ENCODE peak calls at places on chromosomes 1 and 21, in eight cellular contexts. K, D, J, R, Z, S, Y and L are unnamed samples. For H3K36me3, the result is how much of the 10 kb centered on the place peaks cover.

GRCh38 chr1:198638894-198639319 is at the start of gene PTPRC:
- DNase-seq in K (no peak), R (no peak), J (no peak), Y (no peak), D (no peak), S (no peak), Z (no peak), L (no peak)

GRCh38 chr21:15058718-15059316 is 6.0 kb downstream of the NRIP1 start:
- DNase-seq in R (no peak), J (no peak), Y (peak), D (no peak), Z (no peak), K (no peak), S (no peak), L (no peak)

GRCh38 chr1:5974631-5975030 is 17.6 kb downstream of the NPHP4 start:
- DNase-seq in K (no peak), D (no peak), S (no peak), R (no peak), Y (no peak), J (no peak), Z (no peak), L (no peak)

GRCh38 chr1:240804475-240804874 is 192.5 kb upstream of the GREM2 start:
- DNase-seq in R (no peak), J (no peak), S (no peak), K (no peak), Y (peak), Z (no peak), D (no peak), L (no peak)

GRCh38 chr1:12583484-12583883 is 34.5 kb downstream of the DHRS3 start:
- DNase-seq in S (no peak), J (no peak), K (no peak), R (no peak), D (no peak), Y (no peak), Z (no peak), L (no peak)

GRCh38 chr1:164707868-164708331 is 148.9 kb downstream of the PBX1 start:
- DNase-seq in Y (peak), D (peak), K (peak), Z (peak), R (no peak), S (no peak), J (peak), L (peak)

GRCh38 chr1:210624722-210625121 is 296.0 kb downstream of the HHAT start:
- DNase-seq in S (no peak), Z (no peak), D (no peak), J (no peak), Y (no peak), R (no peak), K (peak), L (no peak)

GRCh38 chr1:89516055-89516454 is 8.6 kb upstream of the LRRC8B start:
- DNase-seq in S (no peak), J (no peak), Z (no peak), R (no peak), D (no peak), Y (peak), K (no peak), L (no peak)

GRCh38 chr1:164767257-164768044 is 208.5 kb downstream of the PBX1 start:
- DNase-seq in Z (no peak), S (no peak), Y (peak), K (no peak), J (no peak), D (no peak), R (no peak), L (no peak)

GRCh38 chr1:97252076-97252475 is 530.5 kb downstream of the PTBP2 start:
- DNase-seq in S (no peak), K (no peak), D (no peak), Z (peak), Y (peak), J (no peak), R (no peak), L (no peak)

GRCh38 chr1:31931241-31932225 is 6.6 kb downstream of the PTP4A2 start:
- DNase-seq in J (no peak), Y (peak), Z (no peak), S (no peak), K (no peak), R (no peak), D (no peak), L (no peak)

GRCh38 chr1:210541680-210542358 is 213.1 kb downstream of the HHAT start:
- DNase-seq in K (no peak), R (no peak), Z (no peak), D (no peak), Y (peak), S (no peak), J (no peak), L (no peak)

GRCh38 chr1:44524655-44525530 is 119.8 kb downstream of the RNF220 start:
- DNase-seq in S (no peak), Z (no peak), J (no peak), Y (no peak), D (no peak), R (no peak), K (no peak), L (no peak)

GRCh38 chr1:2821970-2822620 is 20.6 kb upstream of the TTC34 start:
- DNase-seq in D (peak), K (peak), J (peak), S (no peak), R (peak), Z (peak), Y (no peak), L (no peak)

GRCh38 chr1:232704694-232705680 is 75.1 kb upstream of the SIPA1L2 start:
- DNase-seq in J (no peak), R (peak), Z (peak), Y (peak), K (peak), D (peak), S (no peak), L (peak)

GRCh38 chr1:173330149-173330951 is 123.2 kb upstream of the TNFSF4 start:
- DNase-seq in D (no peak), J (no peak), K (no peak), Z (no peak), R (no peak), S (no peak), Y (peak), L (no peak)

GRCh38 chr1:11806307-11806936 is 431 bp downstream of the CLCN6 start:
- DNase-seq in K (peak), Y (peak), J (no peak), R (no peak), Z (peak), S (no peak), D (no peak), L (no peak)

GRCh38 chr1:52970149-52970548 is 43.1 kb downstream of the SCP2 start:
- DNase-seq in D (no peak), Z (no peak), R (no peak), S (no peak), K (no peak), J (no peak), Y (peak), L (no peak)

GRCh38 chr1:224929335-224930237 is at the start of gene DNAH14:
- DNase-seq in Z (peak), R (peak), S (no peak), D (peak), J (peak), K (peak), Y (peak), L (peak)

GRCh38 chr1:24964811-24965570 is 34.9 kb upstream of the RUNX3 start:
- DNase-seq in S (no peak), R (peak), D (peak), K (no peak), Z (peak), J (peak), Y (peak), L (no peak)

GRCh38 chr1:115692224-115692623 is 50.5 kb downstream of the VANGL1 start:
- DNase-seq in D (no peak), R (no peak), Y (no peak), Z (no peak), S (no peak), K (peak), J (no peak), L (no peak)

GRCh38 chr1:73604739-73605138 is 593.2 kb downstream of the LRRIQ3 start:
- DNase-seq in R (no peak), K (no peak), D (no peak), Z (no peak), J (no peak), S (no peak), Y (no peak), L (no peak)

GRCh38 chr1:51115714-51116404 is 13.8 kb downstream of the C1orf185 start:
- DNase-seq in J (no peak), K (no peak), D (no peak), S (no peak), Y (no peak), R (no peak), Z (no peak), L (no peak)

GRCh38 chr1:27571439-27572018 is 32.4 kb downstream of the AHDC1 start:
- DNase-seq in K (no peak), S (no peak), D (no peak), R (no peak), J (peak), Y (no peak), Z (peak), L (peak)

GRCh38 chr21:29985866-29986265 is 46.1 kb upstream of the GRIK1 start:
- DNase-seq in S (no peak), K (no peak), Z (no peak), R (no peak), J (no peak), Y (no peak), D (no peak), L (no peak)

GRCh38 chr1:61639218-61639617 is 85.7 kb downstream of the TM2D1 start:
- DNase-seq in Z (no peak), R (no peak), K (no peak), Y (no peak), J (no peak), S (no peak), D (no peak), L (no peak)

GRCh38 chr1:234270581-234271242 is 102.5 kb upstream of the COA6 start:
- DNase-seq in R (no peak), Y (no peak), Z (no peak), S (no peak), K (no peak), D (no peak), J (no peak), L (no peak)

GRCh38 chr1:54763814-54764131 is 550 bp downstream of the PARS2 start:
- DNase-seq in S (no peak), D (no peak), R (no peak), K (no peak), Z (no peak), J (no peak), Y (no peak), L (no peak)

GRCh38 chr1:35466120-35466519 is 91.1 kb downstream of the KIAA0319L start:
- DNase-seq in K (no peak), Y (no peak), S (no peak), D (no peak), Z (no peak), J (no peak), R (no peak), L (no peak)

DNA sequence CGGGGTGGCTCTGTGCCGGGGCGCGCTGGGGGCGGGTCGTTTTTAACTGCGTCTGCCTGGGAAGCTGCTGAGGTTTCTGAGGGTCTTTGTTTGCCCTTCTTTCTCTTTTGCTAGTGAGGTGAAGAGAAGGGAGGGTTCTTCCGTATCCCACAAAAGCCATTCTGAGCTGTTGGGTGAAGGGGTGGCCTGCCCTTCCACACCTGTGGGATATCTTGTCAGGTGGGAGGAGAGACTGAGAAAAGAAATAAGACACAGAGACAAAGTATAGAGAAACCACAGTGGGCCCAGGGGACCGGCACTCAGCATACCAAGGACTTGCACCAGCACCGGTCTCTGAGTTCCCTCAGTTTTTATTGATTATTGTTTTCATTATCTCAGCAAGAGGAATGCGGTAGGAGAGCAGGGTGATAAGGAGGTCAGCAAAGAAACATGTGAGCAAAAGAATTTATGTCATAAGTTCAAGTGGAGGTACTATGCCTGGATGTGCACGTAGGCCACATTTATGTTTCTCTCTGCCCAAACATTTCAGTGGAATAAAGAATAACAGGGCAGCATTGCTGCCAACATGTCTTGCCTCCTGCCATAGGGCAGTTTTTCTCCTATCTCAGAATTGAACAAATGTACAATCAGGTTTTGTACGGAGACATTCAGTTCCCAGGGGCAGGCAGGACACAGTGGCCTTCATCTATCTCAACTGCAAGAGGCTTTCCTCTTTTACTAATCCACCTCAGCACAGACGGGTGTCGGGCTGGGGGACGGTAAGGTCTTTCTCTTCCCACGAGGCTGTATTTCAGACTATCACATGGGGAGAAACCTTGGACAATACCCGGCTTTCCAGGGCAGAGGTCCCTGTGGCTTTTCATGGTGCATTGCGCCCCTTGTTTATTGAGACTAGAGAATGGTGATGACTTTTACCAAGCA is 966 bp downstream of the PGBD2 start:
- DNase-seq in Y (peak), D (no peak), R (no peak), Z (peak), J (peak), S (no peak), K (peak), L (peak)
- TF ChIP-seq POLR2A in Y (peak), D (no peak), R (no peak), Z (no peak), J (no peak), S (no peak), K (no peak), L (no peak)

DNA sequence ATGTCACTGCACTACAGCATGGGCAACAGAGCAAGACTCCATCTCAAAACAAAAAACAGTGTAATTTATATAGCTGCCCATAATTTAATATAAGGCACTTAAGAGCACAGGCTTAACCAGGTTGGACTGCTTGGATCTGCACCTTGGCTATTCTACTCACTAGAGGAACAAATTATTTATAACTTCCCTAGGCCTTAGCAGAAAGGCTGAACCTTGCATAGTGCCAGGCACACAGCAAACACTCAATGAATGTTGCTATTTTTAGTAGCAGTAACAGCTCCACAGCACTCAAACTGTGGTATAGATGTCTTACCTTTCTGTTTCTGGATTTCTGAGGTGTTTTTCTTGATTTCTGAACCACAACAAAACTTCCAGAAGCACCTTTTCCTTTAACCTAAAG is 19.8 kb downstream of the HP1BP3 start:
- DNase-seq in Z (no peak), S (no peak), R (no peak), Y (no peak), K (no peak), D (no peak), J (no peak), L (no peak)
- H3K36me3 ChIP-seq in Z (half or more), S (under half), R (under half), Y (half or more), K (half or more), D (half or more), J (half or more), L (under half)

DNA sequence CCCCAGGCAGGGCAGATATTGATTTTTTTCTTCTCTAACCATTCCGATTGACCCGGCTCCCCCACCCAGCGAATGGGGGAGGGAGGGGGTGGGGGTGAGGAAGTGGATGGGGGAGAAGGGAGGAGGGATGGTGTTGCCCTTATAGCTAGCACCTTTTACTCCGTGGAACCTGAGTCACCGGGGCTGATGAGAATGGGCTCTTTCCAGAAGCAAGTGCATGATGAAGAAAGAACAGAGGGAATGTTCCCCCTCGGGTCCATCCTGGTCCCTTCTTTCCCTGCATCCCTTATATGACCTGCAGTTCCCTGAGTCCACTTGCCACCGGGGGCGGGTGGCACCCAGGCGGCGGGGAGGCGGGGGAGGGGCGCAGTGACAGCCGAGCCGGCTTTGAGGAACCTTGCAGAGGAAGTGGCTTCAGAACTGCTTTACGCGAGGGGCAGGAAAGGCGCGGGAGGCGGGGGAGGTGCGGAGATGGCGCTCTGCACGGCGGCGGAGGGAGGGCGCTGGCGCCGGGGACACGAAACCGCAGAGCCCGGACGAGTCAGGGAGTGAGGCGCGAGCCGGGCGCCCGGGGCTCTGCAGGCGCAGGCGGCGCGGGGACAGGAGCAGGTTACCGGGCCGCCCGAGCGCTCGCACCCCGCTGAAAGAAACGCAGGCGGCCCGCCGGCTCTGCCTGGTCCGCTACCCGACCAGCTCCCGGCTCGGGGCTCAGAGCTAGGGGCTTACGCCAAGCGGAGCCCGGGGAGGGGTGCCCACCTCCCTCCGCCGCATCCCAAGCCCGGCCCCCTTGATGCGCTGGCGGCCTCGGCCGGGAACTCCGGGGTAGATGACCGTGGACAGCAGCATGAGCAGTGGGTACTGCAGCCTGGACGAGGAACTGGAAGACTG is 49.7 kb downstream of the RASSF5 start:
- DNase-seq in S (peak), D (peak), J (peak), Y (peak), Z (peak), K (peak), R (peak), L (peak)
- TF ChIP-seq POLR2A in S (peak), D (no peak), J (no peak), Y (no peak), Z (peak), K (no peak), R (peak), L (no peak)

GRCh38 chr1:110038271-110038670 is 3.8 kb downstream of the STRIP1 start:
- DNase-seq in Z (no peak), J (no peak), D (no peak), Y (no peak), S (no peak), K (no peak), R (no peak), L (no peak)
- H3K36me3 ChIP-seq in Z (under half), J (under half), D (half or more), Y (under half), S (under half), K (under half), R (under half), L (under half)

DNA sequence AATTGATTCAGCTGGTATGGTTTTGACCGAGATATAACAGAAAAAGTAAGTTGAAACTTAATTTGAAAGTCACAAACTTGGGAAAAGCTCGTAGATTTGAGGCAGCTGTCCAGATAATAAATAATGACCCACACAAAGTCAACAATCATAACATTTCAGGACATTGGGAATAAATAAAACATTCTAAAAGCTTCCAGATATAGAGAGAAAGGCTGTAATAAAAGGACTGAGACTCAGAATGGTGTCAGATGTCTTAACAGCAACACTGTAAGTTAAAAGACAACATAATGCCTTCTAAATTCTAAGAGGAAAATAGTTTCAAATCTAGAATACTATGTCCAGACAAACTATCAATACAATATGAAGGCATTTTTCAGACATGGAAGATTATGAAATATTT is 163.3 kb downstream of the CDC42BPA start:
- DNase-seq in Z (no peak), R (no peak), K (no peak), D (no peak), S (no peak), J (no peak), Y (no peak), L (no peak)
- TF ChIP-seq POLR2A in Z (no peak), R (no peak), K (no peak), D (no peak), S (no peak), J (no peak), Y (no peak), L (no peak)

DNA sequence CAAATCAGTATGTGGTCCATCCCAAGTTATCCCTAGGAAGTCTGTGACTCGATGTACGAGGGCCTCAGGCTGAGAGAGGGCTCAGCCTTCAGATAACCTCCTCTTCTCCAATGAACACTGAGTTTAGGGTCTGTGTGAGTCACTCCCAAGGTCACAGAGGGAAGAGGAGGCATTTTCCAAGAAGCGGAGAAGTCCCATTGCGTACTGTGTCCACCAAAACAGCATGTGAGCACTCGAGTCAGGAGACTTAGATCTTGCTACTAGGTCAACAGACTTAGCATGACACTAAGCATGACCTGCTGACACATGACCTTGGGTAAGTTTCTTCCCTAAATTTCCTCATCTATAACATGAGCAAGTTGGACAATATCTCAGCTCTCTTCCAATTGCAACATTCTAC is 68.0 kb downstream of the PLPP3 start:
- DNase-seq in Z (no peak), S (no peak), Y (no peak), D (no peak), R (no peak), K (no peak), J (no peak), L (no peak)
- H3K36me3 ChIP-seq in Z (under half), S (under half), Y (half or more), D (half or more), R (under half), K (under half), J (half or more), L (under half)